ENCODE peak calls at places on chromosomes 16 and 17, in eight cellular contexts. Q is retinal pigment epithelial cell, A is AG04450, N is upper lobe of left lung, B is lung, I is adrenal gland, L is neural progenitor cell, G is fibroblast of villous mesenchyme. Y is an unnamed sample.

GRCh38 chr17:61405047-61405685 is 5.5 kb downstream of the TBX2 start:
- DNase-seq in Q (no peak), A (no peak), N (peak; percentile 86), B (no peak), I (no peak), L (peak; percentile 87), G (no peak), Y (no peak)

GRCh38 chr16:28491080-28491969 is 549 bp downstream of the CLN3 start:
- DNase-seq in Q (no peak), A (no peak), N (peak; percentile 84), B (peak; percentile 46), I (peak; percentile 50), L (peak; percentile 64), G (peak; percentile 13), Y (no peak)

GRCh38 chr16:25692307-25692706 is 548 bp downstream of the HS3ST4 start:
- DNase-seq in Q (no peak), A (no peak), N (no peak), B (no peak), I (no peak), L (peak; percentile 66), G (no peak), Y (no peak)

GRCh38 chr16:5064915-5065314 is 841 bp downstream of the C16orf89 start:
- DNase-seq in Q (no peak), A (no peak), N (no peak), B (peak; percentile 87), I (no peak), L (no peak), G (no peak), Y (no peak)

GRCh38 chr16:3965306-3965705 is 84.8 kb upstream of the CREBBP start:
- DNase-seq in Q (no peak), A (no peak), N (no peak), B (no peak), I (no peak), L (no peak), G (no peak), Y (no peak)

GRCh38 chr17:81543756-81544155 is 8.4 kb downstream of the FAAP100 start:
- DNase-seq in Q (no peak), A (no peak), N (peak; percentile 68), B (no peak), I (no peak), L (no peak), G (no peak), Y (no peak)

GRCh38 chr16:26019885-26020284 is 328.1 kb downstream of the HS3ST4 start:
- DNase-seq in Q (no peak), A (no peak), N (no peak), B (no peak), I (no peak), L (no peak), G (no peak), Y (no peak)

GRCh38 chr16:73170587-73170986 is 122.7 kb upstream of the ZFHX3 start:
- DNase-seq in Q (no peak), A (no peak), N (no peak), B (no peak), I (no peak), L (no peak), G (no peak), Y (no peak)

GRCh38 chr16:1781758-1782407 is 488 bp downstream of the SPSB3 start:
- DNase-seq in Q (no peak), A (no peak), N (peak; percentile 88), B (no peak), I (no peak), L (peak; percentile 53), G (peak; percentile 13), Y (no peak)

GRCh38 chr16:1779234-1779701 is 3.1 kb downstream of the SPSB3 start:
- DNase-seq in Q (no peak), A (no peak), N (no peak), B (no peak), I (no peak), L (no peak), G (no peak), Y (no peak)

GRCh38 chr16:1781254-1781653 is 1.1 kb downstream of the SPSB3 start:
- DNase-seq in Q (no peak), A (no peak), N (peak; percentile 83), B (no peak), I (no peak), L (no peak), G (no peak), Y (no peak)

GRCh38 chr16:1779741-1780676 is 2.4 kb downstream of the SPSB3 start:
- DNase-seq in Q (no peak), A (no peak), N (peak; percentile 73), B (no peak), I (peak; percentile 83), L (no peak), G (no peak), Y (no peak)

DNA sequence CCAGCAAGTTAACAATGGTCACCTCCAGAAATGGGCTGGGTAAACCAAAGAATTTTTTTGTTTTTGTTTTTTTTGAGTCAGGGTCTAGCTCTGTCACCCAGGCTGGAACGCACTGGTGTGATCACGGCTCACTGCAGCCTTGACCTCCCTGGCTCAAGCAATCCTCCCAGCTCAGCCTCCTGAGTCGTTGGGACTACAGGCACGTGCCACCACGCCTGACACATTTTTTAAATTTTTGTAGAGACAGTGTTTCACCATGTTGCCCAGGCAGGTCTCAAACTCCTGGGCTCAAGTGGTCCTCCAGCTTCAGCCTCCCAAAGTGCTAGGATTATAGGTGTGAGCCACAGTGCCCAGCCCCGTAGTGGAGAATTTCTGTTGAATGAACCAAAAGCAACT is 1.7 kb downstream of the SPSB3 start:
- DNase-seq in Q (no peak), A (no peak), N (no peak), B (no peak), I (no peak), L (no peak), G (no peak), Y (no peak)
- H3K4me3 ChIP-seq in Q (no peak overlapping the region), A (no peak overlapping the region), N (no peak overlapping the region), B (no peak overlapping the region), I (no peak overlapping the region), L (no peak overlapping the region), G (no peak overlapping the region), Y (no peak overlapping the region)

GRCh38 chr17:55304171-55304859 is 39.6 kb downstream of the HLF start:
- DNase-seq in Q (no peak), A (no peak), N (no peak), B (no peak), I (no peak), L (no peak), G (no peak), Y (no peak)

GRCh38 chr17:55302407-55302787 is 37.6 kb downstream of the HLF start:
- DNase-seq in Q (no peak), A (no peak), N (no peak), B (no peak), I (no peak), L (no peak), G (no peak), Y (no peak)

GRCh38 chr17:55305321-55306087 is 40.7 kb downstream of the HLF start:
- DNase-seq in Q (no peak), A (no peak), N (no peak), B (no peak), I (no peak), L (no peak), G (no peak), Y (no peak)

GRCh38 chr17:55303008-55303493 is 38.3 kb downstream of the HLF start:
- DNase-seq in Q (no peak), A (no peak), N (no peak), B (no peak), I (no peak), L (no peak), G (no peak), Y (no peak)

DNA sequence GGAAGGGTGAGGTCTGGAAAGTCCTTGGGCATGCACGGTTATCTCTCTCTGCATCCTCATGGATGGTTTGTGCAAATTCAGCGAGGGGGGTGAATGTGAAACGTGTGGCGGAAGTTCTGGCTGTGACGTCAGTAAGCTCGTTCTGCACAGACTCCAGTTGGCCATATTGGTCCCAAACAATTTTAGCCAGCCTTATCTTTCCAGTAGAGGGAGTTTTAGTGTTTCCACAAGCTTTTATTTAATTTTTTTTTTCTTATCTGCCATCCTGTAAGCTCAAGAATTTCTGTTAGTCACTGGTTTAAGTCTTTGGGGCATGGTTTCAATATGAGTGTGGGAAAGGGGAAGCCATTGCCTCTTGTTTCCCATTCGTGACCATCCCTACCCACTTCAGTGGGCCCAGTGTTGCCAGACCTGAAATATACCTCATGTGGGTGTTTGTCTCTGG is 39.0 kb downstream of the HLF start:
- DNase-seq in Q (no peak), A (no peak), N (no peak), B (no peak), I (no peak), L (no peak), G (peak; percentile 25), Y (no peak)
- TF ChIP-seq CTCF in Q (peak; percentile 39), A (peak; percentile 12), N (no peak), B (no peak), I (peak; percentile 4), L (no peak), G (peak; percentile 8), Y (no peak)

GRCh38 chr17:18248811-18249210 is 9.7 kb downstream of the FLII start:
- DNase-seq in Q (no peak), A (no peak), N (no peak), B (no peak), I (no peak), L (no peak), G (no peak), Y (no peak)
- H3K4me3 ChIP-seq in Q (no peak overlapping the region), A (no peak overlapping the region), N (no peak overlapping the region), B (no peak overlapping the region), I (no peak overlapping the region), L (no peak overlapping the region), G (no peak overlapping the region), Y (no peak overlapping the region)

GRCh38 chr16:85557976-85558589 is 55.0 kb upstream of the GSE1 start:
- DNase-seq in Q (no peak), A (no peak), N (no peak), B (peak; percentile 67), I (no peak), L (no peak), G (no peak), Y (no peak)
- TF ChIP-seq CTCF in Q (no peak), A (no peak), N (no peak), B (no peak), I (no peak), L (no peak), G (no peak), Y (no peak)

GRCh38 chr17:72122002-72122310 is 1.1 kb downstream of the SOX9 start:
- DNase-seq in Q (no peak), A (no peak), N (no peak), B (no peak), I (no peak), L (no peak), G (peak; percentile 39), Y (no peak)
- H3K4me3 ChIP-seq in Q (peak overlapping the region; percentile 99), A (peak overlapping the region; percentile 94), N (peak overlapping the region; percentile 51), B (peak overlapping the region; percentile 50), I (no peak overlapping the region), L (peak overlapping the region; percentile 87), G (peak overlapping the region; percentile 83), Y (peak overlapping the region; percentile 96)

GRCh38 chr16:53346-54236 is at the start of the genes POLR3K and SNRNP25:
- DNase-seq in Q (peak; percentile 93), A (peak; percentile 96), N (peak; percentile 98), B (peak; percentile 99), I (peak; percentile 100), L (peak; percentile 98), G (peak; percentile 98), Y (peak; percentile 90)
- TF ChIP-seq CTCF in Q (no peak), A (no peak), N (no peak), B (no peak), I (no peak), L (no peak), G (no peak), Y (no peak)

DNA sequence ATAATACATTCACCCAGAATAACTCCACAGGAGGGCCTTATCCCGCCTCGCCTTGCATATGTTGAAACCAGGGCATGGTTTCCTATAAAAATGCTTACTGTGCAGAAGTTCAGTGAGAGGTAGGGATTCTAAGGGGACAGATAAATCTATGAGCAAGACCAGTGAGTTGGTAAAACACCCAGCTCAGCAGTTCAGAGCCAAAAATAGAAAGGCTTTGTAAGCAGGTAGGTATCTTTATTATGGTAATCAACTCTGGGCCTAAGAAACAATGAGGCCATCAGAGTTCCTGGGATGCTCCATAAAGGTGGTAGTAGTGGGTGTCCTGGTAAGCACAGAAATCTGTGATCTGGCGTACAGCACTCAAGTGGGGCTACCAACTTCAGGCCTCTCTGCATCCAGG is 549.4 kb upstream of the CDH5 start:
- DNase-seq in Q (no peak), A (no peak), N (no peak), B (no peak), I (no peak), L (no peak), G (no peak), Y (no peak)
- H3K4me3 ChIP-seq in Q (no peak overlapping the region), A (no peak overlapping the region), N (no peak overlapping the region), B (no peak overlapping the region), I (no peak overlapping the region), L (no peak overlapping the region), G (no peak overlapping the region), Y (no peak overlapping the region)

Y was measured in kidney epithelial cell.